ENCODE peak calls at places on chromosomes 12 and 14, in eight cellular contexts. One of them, this sample, is unnamed.

GRCh38 chr14:52402812-52403526 is 88.9 kb downstream of the PTGER2 start:
- DNase-seq in MCF 10A: no peak
- DNase-seq in omental fat pad: no peak
- DNase-seq in GM20000: no peak
- DNase-seq in tibial nerve: peak
- DNase-seq in type B pancreatic cell: no peak
- DNase-seq in AG10803: peak
- DNase-seq in heart left ventricle: no peak
- DNase-seq in this sample: no peak

GRCh38 chr12:123997033-123997822 is 24.2 kb downstream of the ZNF664 start:
- DNase-seq in omental fat pad: no peak
- DNase-seq in GM20000: no peak
- DNase-seq in heart left ventricle: no peak
- DNase-seq in MCF 10A: no peak
- DNase-seq in tibial nerve: no peak
- DNase-seq in type B pancreatic cell: no peak
- DNase-seq in AG10803: no peak
- DNase-seq in this sample: no peak

GRCh38 chr12:90854136-90854689 is 100.8 kb downstream of the CCER1 start:
- DNase-seq in omental fat pad: no peak
- DNase-seq in MCF 10A: peak
- DNase-seq in tibial nerve: peak
- DNase-seq in heart left ventricle: no peak
- DNase-seq in type B pancreatic cell: no peak
- DNase-seq in AG10803: peak
- DNase-seq in GM20000: peak
- DNase-seq in this sample: no peak

GRCh38 chr12:80580254-80580653 is 127.2 kb upstream of the MYF6 start:
- DNase-seq in type B pancreatic cell: no peak
- DNase-seq in GM20000: no peak
- DNase-seq in heart left ventricle: no peak
- DNase-seq in tibial nerve: no peak
- DNase-seq in AG10803: peak
- DNase-seq in omental fat pad: no peak
- DNase-seq in MCF 10A: peak
- DNase-seq in this sample: no peak

GRCh38 chr12:11763760-11764520 is 114.5 kb downstream of the ETV6 start:
- DNase-seq in tibial nerve: no peak
- DNase-seq in type B pancreatic cell: no peak
- DNase-seq in omental fat pad: no peak
- DNase-seq in GM20000: no peak
- DNase-seq in MCF 10A: no peak
- DNase-seq in AG10803: peak
- DNase-seq in heart left ventricle: no peak
- DNase-seq in this sample: no peak

GRCh38 chr12:12081836-12082497 is 11.2 kb downstream of the BCL2L14 start:
- DNase-seq in tibial nerve: no peak
- DNase-seq in omental fat pad: no peak
- DNase-seq in AG10803: peak
- DNase-seq in type B pancreatic cell: no peak
- DNase-seq in heart left ventricle: no peak
- DNase-seq in GM20000: peak
- DNase-seq in MCF 10A: peak
- DNase-seq in this sample: no peak

GRCh38 chr12:119288559-119288958 is 46.0 kb upstream of the CCDC60 start:
- DNase-seq in heart left ventricle: no peak
- DNase-seq in MCF 10A: no peak
- DNase-seq in tibial nerve: no peak
- DNase-seq in type B pancreatic cell: no peak
- DNase-seq in omental fat pad: no peak
- DNase-seq in AG10803: no peak
- DNase-seq in GM20000: no peak
- DNase-seq in this sample: no peak

GRCh38 chr14:99755629-99756603 is 37.3 kb upstream of the EML1 start:
- DNase-seq in AG10803: peak
- DNase-seq in tibial nerve: peak
- DNase-seq in type B pancreatic cell: no peak
- DNase-seq in heart left ventricle: peak
- DNase-seq in MCF 10A: peak
- DNase-seq in GM20000: no peak
- DNase-seq in omental fat pad: peak
- DNase-seq in this sample: peak

GRCh38 chr12:6899837-6900519 is 4.6 kb upstream of the LRRC23 start:
- DNase-seq in type B pancreatic cell: no peak
- DNase-seq in MCF 10A: peak
- DNase-seq in AG10803: no peak
- DNase-seq in tibial nerve: peak
- DNase-seq in omental fat pad: no peak
- DNase-seq in heart left ventricle: peak
- DNase-seq in GM20000: no peak
- DNase-seq in this sample: no peak

GRCh38 chr12:3641428-3641883 is 111.5 kb downstream of the CRACR2A start:
- DNase-seq in GM20000: no peak
- DNase-seq in heart left ventricle: no peak
- DNase-seq in tibial nerve: peak
- DNase-seq in MCF 10A: peak
- DNase-seq in omental fat pad: no peak
- DNase-seq in AG10803: peak
- DNase-seq in type B pancreatic cell: no peak
- DNase-seq in this sample: no peak

GRCh38 chr14:95281560-95282176 is 38.0 kb downstream of the CLMN start:
- DNase-seq in AG10803: no peak
- DNase-seq in omental fat pad: no peak
- DNase-seq in type B pancreatic cell: no peak
- DNase-seq in GM20000: no peak
- DNase-seq in tibial nerve: no peak
- DNase-seq in MCF 10A: no peak
- DNase-seq in heart left ventricle: no peak
- DNase-seq in this sample: no peak

GRCh38 chr12:95216704-95217376 is 427 bp downstream of the FGD6 start:
- DNase-seq in AG10803: no peak
- DNase-seq in omental fat pad: no peak
- DNase-seq in tibial nerve: no peak
- DNase-seq in GM20000: no peak
- DNase-seq in heart left ventricle: no peak
- DNase-seq in type B pancreatic cell: no peak
- DNase-seq in MCF 10A: peak
- DNase-seq in this sample: no peak

GRCh38 chr12:5318874-5319273 is 113.0 kb upstream of the NTF3 start:
- DNase-seq in MCF 10A: no peak
- DNase-seq in heart left ventricle: no peak
- DNase-seq in tibial nerve: no peak
- DNase-seq in type B pancreatic cell: no peak
- DNase-seq in omental fat pad: no peak
- DNase-seq in GM20000: no peak
- DNase-seq in AG10803: peak
- DNase-seq in this sample: no peak

GRCh38 chr14:58633831-58634230 is 3.9 kb upstream of the DACT1 start:
- DNase-seq in heart left ventricle: no peak
- DNase-seq in AG10803: peak
- DNase-seq in tibial nerve: no peak
- DNase-seq in omental fat pad: no peak
- DNase-seq in GM20000: no peak
- DNase-seq in MCF 10A: no peak
- DNase-seq in type B pancreatic cell: no peak
- DNase-seq in this sample: no peak

GRCh38 chr12:77113971-77114370 is 48.6 kb upstream of the E2F7 start:
- DNase-seq in AG10803: no peak
- DNase-seq in type B pancreatic cell: no peak
- DNase-seq in MCF 10A: no peak
- DNase-seq in heart left ventricle: no peak
- DNase-seq in omental fat pad: no peak
- DNase-seq in GM20000: no peak
- DNase-seq in tibial nerve: no peak
- DNase-seq in this sample: no peak

GRCh38 chr12:91810077-91810476 is 335.6 kb downstream of the BTG1 start:
- DNase-seq in omental fat pad: no peak
- DNase-seq in tibial nerve: no peak
- DNase-seq in heart left ventricle: no peak
- DNase-seq in AG10803: no peak
- DNase-seq in MCF 10A: no peak
- DNase-seq in type B pancreatic cell: no peak
- DNase-seq in GM20000: no peak
- DNase-seq in this sample: no peak

GRCh38 chr14:59189281-59189821 is 884 bp downstream of the DAAM1 start:
- DNase-seq in omental fat pad: no peak
- DNase-seq in heart left ventricle: peak
- DNase-seq in GM20000: peak
- DNase-seq in MCF 10A: peak
- DNase-seq in type B pancreatic cell: peak
- DNase-seq in tibial nerve: no peak
- DNase-seq in AG10803: no peak
- DNase-seq in this sample: no peak

GRCh38 chr12:92419201-92419600 is 273.6 kb upstream of the BTG1 start:
- DNase-seq in heart left ventricle: no peak
- DNase-seq in AG10803: peak
- DNase-seq in omental fat pad: no peak
- DNase-seq in GM20000: no peak
- DNase-seq in MCF 10A: no peak
- DNase-seq in type B pancreatic cell: no peak
- DNase-seq in tibial nerve: no peak
- DNase-seq in this sample: no peak

DNA sequence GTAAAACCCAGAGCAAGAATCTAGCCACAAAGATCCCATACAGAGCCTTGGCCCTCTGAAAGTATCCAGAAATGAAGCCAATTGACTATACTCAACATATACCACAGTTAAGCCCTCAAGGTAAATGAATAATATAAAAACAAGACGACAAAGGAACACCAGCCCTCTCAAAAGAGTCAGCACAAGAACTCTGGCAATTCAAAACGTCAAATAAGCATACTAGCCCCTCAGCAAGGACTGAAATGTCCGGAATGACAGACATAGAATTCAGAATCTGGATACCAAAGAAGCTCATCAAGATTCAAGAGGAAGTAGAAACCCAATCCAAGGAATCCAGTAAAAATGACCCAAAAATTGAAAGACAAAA is 49.9 kb downstream of the GTF2A1 start:
- DNase-seq in heart left ventricle: no peak
- DNase-seq in omental fat pad: no peak
- DNase-seq in AG10803: no peak
- DNase-seq in GM20000: no peak
- DNase-seq in tibial nerve: no peak
- DNase-seq in type B pancreatic cell: no peak
- DNase-seq in MCF 10A: no peak
- DNase-seq in this sample: no peak
- TF ChIP-seq CTCF in heart left ventricle: no peak
- TF ChIP-seq CTCF in omental fat pad: no peak
- TF ChIP-seq CTCF in AG10803: no peak
- TF ChIP-seq CTCF in GM20000: no peak
- TF ChIP-seq CTCF in tibial nerve: peak
- TF ChIP-seq CTCF in type B pancreatic cell: peak
- TF ChIP-seq CTCF in MCF 10A: no peak
- TF ChIP-seq CTCF in this sample: peak

DNA sequence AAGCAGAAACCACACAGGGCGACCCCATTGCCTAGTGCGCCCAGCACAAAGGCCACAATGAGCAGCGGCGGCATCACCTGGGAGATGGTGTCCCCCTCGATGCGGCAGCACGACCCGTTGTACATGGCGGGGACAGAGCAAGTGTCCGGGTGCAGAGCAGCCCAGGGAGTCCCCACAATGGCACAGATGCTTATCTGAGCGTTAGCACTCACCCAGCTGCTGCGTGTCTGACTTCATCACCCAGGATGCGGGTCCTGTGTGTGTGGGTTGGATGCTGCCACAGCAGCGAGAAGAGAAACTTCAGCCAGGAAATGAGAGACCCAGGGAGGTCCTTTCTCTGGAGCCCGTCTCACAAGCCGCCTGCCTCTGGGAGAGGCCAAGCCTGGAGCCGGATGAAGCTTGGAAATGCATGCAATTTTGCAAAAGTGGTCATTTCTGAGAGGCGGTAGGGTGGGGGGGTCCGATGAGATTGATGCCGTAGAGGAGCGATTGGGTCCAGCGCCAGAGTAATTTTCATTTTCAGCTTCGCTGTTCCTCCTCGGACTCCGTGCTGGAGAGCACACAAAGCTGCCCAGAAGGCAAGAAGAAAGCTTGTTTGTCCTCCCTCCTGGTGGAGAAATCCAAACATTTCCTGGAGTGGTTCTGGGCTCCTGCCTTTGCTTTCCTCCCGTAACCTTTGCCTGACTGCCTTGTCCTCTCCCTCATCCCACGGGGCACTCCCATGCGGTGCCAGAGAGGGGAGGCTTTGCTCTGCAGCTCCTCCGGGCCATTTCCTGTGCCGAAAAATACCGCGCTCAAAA is at the start of gene HCAR1:
- DNase-seq in type B pancreatic cell: no peak
- DNase-seq in heart left ventricle: no peak
- DNase-seq in MCF 10A: no peak
- DNase-seq in GM20000: no peak
- DNase-seq in omental fat pad: no peak
- DNase-seq in tibial nerve: no peak
- DNase-seq in AG10803: peak
- DNase-seq in this sample: no peak
- TF ChIP-seq CTCF in type B pancreatic cell: no peak
- TF ChIP-seq CTCF in heart left ventricle: no peak
- TF ChIP-seq CTCF in MCF 10A: no peak
- TF ChIP-seq CTCF in GM20000: no peak
- TF ChIP-seq CTCF in omental fat pad: no peak
- TF ChIP-seq CTCF in tibial nerve: no peak
- TF ChIP-seq CTCF in AG10803: no peak
- TF ChIP-seq CTCF in this sample: peak

DNA sequence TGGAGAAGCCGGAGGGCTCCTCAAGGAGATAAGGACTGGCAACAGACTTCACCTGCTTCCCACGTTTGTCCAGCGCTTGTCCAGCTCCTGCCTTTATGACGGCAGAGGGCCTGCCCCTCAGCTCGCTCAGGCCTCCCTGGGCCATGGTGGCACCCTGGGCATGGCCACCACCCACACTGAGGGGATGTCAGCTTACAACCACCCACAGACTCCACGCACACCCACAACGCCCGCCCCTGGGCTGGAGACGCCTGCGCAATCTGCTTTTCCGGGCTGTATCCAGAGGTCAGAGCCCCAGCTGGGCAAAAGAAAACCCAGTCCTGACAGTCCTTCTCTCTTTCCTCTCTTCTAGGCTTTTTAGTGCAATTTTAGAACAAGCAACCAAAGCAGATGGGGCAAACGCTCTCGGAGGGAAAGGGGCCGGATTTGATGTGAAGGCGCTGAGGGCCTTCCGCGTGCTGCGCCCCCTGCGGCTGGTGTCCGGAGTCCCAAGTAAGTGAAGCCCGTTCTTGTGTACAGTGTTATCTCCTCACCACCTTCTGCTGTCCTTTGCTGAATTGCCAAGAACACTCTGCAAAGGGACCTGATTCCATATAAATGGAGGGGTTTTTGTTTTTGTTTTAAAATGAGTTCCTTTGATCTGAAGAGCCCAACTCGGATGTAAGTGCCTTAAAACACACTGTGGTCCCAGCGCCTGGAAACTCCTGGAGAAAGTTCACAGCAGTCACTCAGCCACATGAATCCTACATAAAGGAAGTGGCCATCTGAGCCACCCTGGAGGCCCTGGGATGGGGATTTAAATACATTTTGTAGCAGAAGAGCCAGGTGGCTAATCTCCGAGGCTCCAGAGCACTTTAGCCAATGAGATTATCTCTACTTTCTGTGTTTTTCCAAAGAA is 337.3 kb upstream of the FKBP4 start:
- DNase-seq in GM20000: no peak
- DNase-seq in tibial nerve: no peak
- DNase-seq in type B pancreatic cell: no peak
- DNase-seq in omental fat pad: no peak
- DNase-seq in heart left ventricle: no peak
- DNase-seq in MCF 10A: no peak
- DNase-seq in AG10803: no peak
- DNase-seq in this sample: no peak
- TF ChIP-seq CTCF in GM20000: no peak
- TF ChIP-seq CTCF in tibial nerve: no peak
- TF ChIP-seq CTCF in type B pancreatic cell: no peak
- TF ChIP-seq CTCF in omental fat pad: no peak
- TF ChIP-seq CTCF in heart left ventricle: no peak
- TF ChIP-seq CTCF in MCF 10A: no peak
- TF ChIP-seq CTCF in AG10803: no peak
- TF ChIP-seq CTCF in this sample: no peak

GRCh38 chr14:74207943-74208342 is 31.3 kb upstream of the VSX2 start:
- DNase-seq in heart left ventricle: no peak
- DNase-seq in type B pancreatic cell: no peak
- DNase-seq in AG10803: no peak
- DNase-seq in GM20000: no peak
- DNase-seq in tibial nerve: no peak
- DNase-seq in MCF 10A: no peak
- DNase-seq in omental fat pad: no peak
- DNase-seq in this sample: no peak
- TF ChIP-seq CTCF in heart left ventricle: no peak
- TF ChIP-seq CTCF in type B pancreatic cell: peak
- TF ChIP-seq CTCF in AG10803: peak
- TF ChIP-seq CTCF in GM20000: no peak
- TF ChIP-seq CTCF in tibial nerve: no peak
- TF ChIP-seq CTCF in MCF 10A: no peak
- TF ChIP-seq CTCF in omental fat pad: no peak
- TF ChIP-seq CTCF in this sample: no peak

This sample was measured in osteocyte.